ENCODE peak calls at places on chromosomes 11 and 22, in six cellular contexts. E is heart right ventricle; O is CD8-positive, alpha-beta memory T cell; P is CD8-positive, alpha-beta T cell; A is endothelial cell of umbilical vein; S is upper lobe of right lung. I is an unnamed sample. For H3K4me1, the result is how much of the 10 kb centered on the place peaks cover.

GRCh38 chr11:32713496-32713895 is 81.0 kb downstream of the CCDC73 start:
- DNase-seq in A (no peak), S (no peak), E (no peak), O (no peak), P (no peak), I (no peak)

GRCh38 chr22:46457502-46458488 is 79.6 kb downstream of the CELSR1 start:
- DNase-seq in A (no peak), P (no peak), O (no peak), E (no peak), S (no peak), I (peak)

GRCh38 chr11:44711113-44711512 is 15.6 kb upstream of the TSPAN18 start:
- DNase-seq in P (no peak), O (no peak), S (no peak), A (no peak), E (no peak), I (peak)

GRCh38 chr11:67364783-67365525 is 8.4 kb downstream of the CLCF1 start:
- DNase-seq in O (no peak), S (no peak), E (no peak), P (no peak), A (no peak), I (no peak)

GRCh38 chr22:26389125-26389524 is 39.9 kb upstream of the ASPHD2 start:
- DNase-seq in E (no peak), O (no peak), S (no peak), A (no peak), P (no peak), I (no peak)

GRCh38 chr22:22894740-22895731 is 7.4 kb downstream of the IGLL5 start:
- DNase-seq in P (no peak), A (no peak), O (no peak), S (peak), E (no peak), I (no peak)

GRCh38 chr11:62806611-62807121 is 1.4 kb upstream of the NXF1 start:
- DNase-seq in P (no peak), O (no peak), S (no peak), E (peak), A (no peak), I (peak)

GRCh38 chr22:19723990-19724827 is 870 bp downstream of the GP1BB start:
- DNase-seq in E (no peak), A (peak), S (no peak), O (no peak), P (no peak), I (peak)

GRCh38 chr22:31269892-31270574 is 22.3 kb downstream of the PIK3IP1 start:
- DNase-seq in S (no peak), A (no peak), E (no peak), O (no peak), P (no peak), I (peak)

GRCh38 chr11:96309001-96309642 is 33.9 kb downstream of the MAML2 start:
- DNase-seq in O (no peak), S (no peak), A (peak), P (no peak), E (no peak), I (peak)

GRCh38 chr11:74055938-74056337 is 47.1 kb upstream of the UCP3 start:
- DNase-seq in O (no peak), P (no peak), S (no peak), E (no peak), A (no peak), I (peak)

GRCh38 chr11:131924446-131925240 is 554.2 kb downstream of the NTM start:
- DNase-seq in E (no peak), P (no peak), A (peak), O (no peak), S (no peak), I (no peak)

GRCh38 chr11:109667719-109668118 is 245.7 kb downstream of the C11orf87 start:
- DNase-seq in E (no peak), A (no peak), P (no peak), S (no peak), O (no peak), I (no peak)

GRCh38 chr11:47276923-47277322 is 7.0 kb downstream of the MADD start:
- DNase-seq in O (no peak), E (no peak), P (no peak), A (no peak), S (no peak), I (no peak)

GRCh38 chr11:126265801-126266200 is 2.9 kb downstream of the SRPRA start:
- DNase-seq in A (peak), E (no peak), O (no peak), S (no peak), P (no peak), I (peak)

GRCh38 chr22:21067901-21068680 is 22.3 kb downstream of the LRRC74B start:
- DNase-seq in A (no peak), O (no peak), S (no peak), P (no peak), E (no peak), I (no peak)

GRCh38 chr11:69417211-69418085 is 64.0 kb upstream of the LINC01488 start:
- DNase-seq in E (no peak), P (no peak), S (peak), O (no peak), A (no peak), I (no peak)

GRCh38 chr11:115660072-115660805 is 156.0 kb upstream of the CADM1 start:
- DNase-seq in S (no peak), E (no peak), O (no peak), A (no peak), P (no peak), I (no peak)

GRCh38 chr22:19235874-19236273 is 55.6 kb downstream of the CLTCL1 start:
- DNase-seq in P (no peak), A (no peak), E (no peak), O (no peak), S (no peak), I (no peak)

GRCh38 chr11:61752117-61752924 is at the start of gene MYRF:
- DNase-seq in O (peak), A (peak), S (peak), E (peak), P (peak), I (peak)

GRCh38 chr11:75668508-75669297 is at the start of gene MAP6:
- DNase-seq in A (no peak), S (no peak), O (no peak), E (no peak), P (no peak), I (peak)

GRCh38 chr11:84837402-84838069 is 789.6 kb downstream of the DLG2 start:
- DNase-seq in E (no peak), P (no peak), S (no peak), O (no peak), A (no peak), I (no peak)

GRCh38 chr11:102798012-102798746 is at the start of gene MMP1:
- DNase-seq in S (no peak), P (no peak), O (no peak), E (no peak), A (peak), I (no peak)

GRCh38 chr22:37358386-37358785 is 68.9 kb downstream of the ELFN2 start:
- DNase-seq in S (no peak), P (no peak), O (no peak), A (no peak), E (no peak), I (no peak)

GRCh38 chr11:16605440-16605970 is 132.9 kb upstream of the C11orf58 start:
- DNase-seq in O (no peak), P (no peak), E (peak), S (peak), A (peak), I (peak)

GRCh38 chr11:76056881-76057280 is 149.4 kb downstream of the WNT11 start:
- DNase-seq in O (no peak), P (no peak), A (no peak), E (no peak), S (no peak), I (no peak)

GRCh38 chr11:67195971-67196418 is 70.3 kb upstream of the GRK2 start:
- DNase-seq in E (no peak), A (no peak), O (no peak), P (no peak), S (no peak), I (peak)

GRCh38 chr22:24928322-24928721 is 18.2 kb downstream of the LHFPL7 start:
- DNase-seq in E (no peak), S (no peak), P (no peak), A (no peak), O (no peak), I (no peak)

GRCh38 chr11:64318694-64319420 is 936 bp downstream of the PRDX5 start:
- DNase-seq in P (no peak), A (no peak), O (no peak), S (peak), E (no peak), I (peak)

GRCh38 chr11:68750197-68750987 is 928 bp downstream of the TESMIN start:
- DNase-seq in P (peak), O (peak), E (no peak), S (no peak), A (no peak), I (peak)

GRCh38 chr11:87212891-87213290 is 175.2 kb downstream of the TMEM135 start:
- DNase-seq in O (no peak), A (no peak), E (no peak), S (no peak), P (no peak), I (no peak)

GRCh38 chr22:49961601-49962011 is 1.0 kb downstream of the PIM3 start:
- DNase-seq in E (peak), A (peak), P (no peak), S (no peak), O (no peak), I (no peak)

GRCh38 chr11:85318573-85318972 is 308.6 kb downstream of the DLG2 start:
- DNase-seq in P (no peak), E (no peak), S (no peak), O (no peak), A (no peak), I (no peak)

GRCh38 chr11:43924112-43924855 is 18.2 kb upstream of the C11orf96 start:
- DNase-seq in E (no peak), A (no peak), P (no peak), O (no peak), S (no peak), I (no peak)

GRCh38 chr11:71247551-71248250 is 4.7 kb downstream of the SHANK2 start:
- DNase-seq in E (peak), O (no peak), P (no peak), A (no peak), S (peak), I (peak)

GRCh38 chr11:58531865-58532341 is 24.0 kb upstream of the OR5B21 start:
- DNase-seq in O (no peak), A (no peak), P (no peak), S (no peak), E (no peak), I (no peak)

GRCh38 chr11:107092667-107093066 is 74.4 kb upstream of the GUCY1A2 start:
- DNase-seq in O (no peak), S (no peak), P (no peak), A (no peak), E (no peak), I (no peak)

GRCh38 chr11:123103326-123103980 is 41.5 kb upstream of the HSPA8 start:
- DNase-seq in O (peak), S (no peak), A (peak), E (peak), P (peak), I (peak)

GRCh38 chr22:41367680-41368542 is 13.8 kb upstream of the TEF start:
- DNase-seq in P (no peak), E (peak), S (peak), O (no peak), A (no peak), I (no peak)

DNA sequence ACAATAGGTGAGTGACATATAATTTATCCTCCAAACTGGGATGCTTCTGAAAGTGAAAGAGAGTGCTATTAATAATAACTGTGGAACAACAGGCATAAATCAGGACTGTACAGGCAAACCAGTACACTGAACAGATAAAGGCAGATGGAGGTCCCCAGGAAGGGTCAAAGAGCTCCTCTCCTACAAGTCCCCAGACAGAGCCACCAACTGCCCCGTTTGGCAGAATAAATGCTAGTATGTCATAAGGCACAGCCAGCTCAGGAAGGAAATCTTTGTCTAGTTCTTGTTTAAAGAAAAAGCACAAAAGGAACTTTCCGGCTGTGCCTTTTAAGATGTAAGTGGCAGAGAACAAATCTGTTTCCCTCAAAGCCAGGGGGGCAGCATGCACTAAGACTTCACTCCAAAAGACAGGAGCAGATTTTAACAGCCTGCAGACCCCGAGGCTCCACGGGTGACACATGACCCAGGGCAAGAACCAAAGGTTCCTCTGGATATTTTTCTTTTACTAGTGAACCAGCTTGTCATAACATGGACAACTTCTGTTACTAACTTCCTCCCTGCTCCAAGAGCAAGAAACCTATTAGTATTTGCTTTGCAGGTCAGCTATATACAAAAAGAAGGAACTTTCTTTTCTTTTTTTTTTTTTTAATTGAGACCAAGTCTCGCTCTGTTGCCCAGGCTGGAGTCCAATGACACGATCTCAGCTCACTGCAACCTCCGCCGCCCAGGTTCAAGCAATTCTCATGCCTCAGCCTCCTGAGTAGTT is 50.2 kb downstream of the MYH9 start:
- DNase-seq in A (no peak), O (no peak), P (no peak), S (no peak), E (no peak), I (no peak)
- H3K4me1 ChIP-seq in A (half or more), O (half or more), P (half or more), S (half or more), E (half or more), I (under half)

GRCh38 chr22:40177738-40178416 is at the start of gene TNRC6B:
- DNase-seq in S (peak), O (peak), E (peak), P (peak), A (peak), I (peak)
- H3K4me1 ChIP-seq in S (under half), O (half or more), E (under half), P (half or more), A (under half), I (under half)

GRCh38 chr11:130524132-130524790 is 75.8 kb downstream of the ADAMTS15 start:
- DNase-seq in P (no peak), S (no peak), E (no peak), O (no peak), A (no peak), I (no peak)
- H3K4me1 ChIP-seq in P (under half), S (under half), E (half or more), O (under half), A (under half), I (under half)

GRCh38 chr11:65384301-65384889 is 1.9 kb upstream of the SLC25A45 start:
- DNase-seq in E (no peak), O (peak), A (peak), P (peak), S (no peak), I (no peak)
- H3K4me1 ChIP-seq in E (under half), O (half or more), A (half or more), P (half or more), S (half or more), I (under half)

GRCh38 chr11:125214466-125215204 is 50.1 kb downstream of the PKNOX2 start:
- DNase-seq in P (no peak), A (peak), E (peak), S (no peak), O (no peak), I (no peak)
- H3K4me1 ChIP-seq in P (under half), A (under half), E (under half), S (under half), O (under half), I (under half)

GRCh38 chr11:10602945-10603344 is 34.5 kb upstream of the LYVE1 start:
- DNase-seq in S (no peak), P (no peak), O (no peak), E (no peak), A (no peak), I (no peak)
- H3K4me1 ChIP-seq in S (half or more), P (under half), O (under half), E (under half), A (under half), I (under half)

DNA sequence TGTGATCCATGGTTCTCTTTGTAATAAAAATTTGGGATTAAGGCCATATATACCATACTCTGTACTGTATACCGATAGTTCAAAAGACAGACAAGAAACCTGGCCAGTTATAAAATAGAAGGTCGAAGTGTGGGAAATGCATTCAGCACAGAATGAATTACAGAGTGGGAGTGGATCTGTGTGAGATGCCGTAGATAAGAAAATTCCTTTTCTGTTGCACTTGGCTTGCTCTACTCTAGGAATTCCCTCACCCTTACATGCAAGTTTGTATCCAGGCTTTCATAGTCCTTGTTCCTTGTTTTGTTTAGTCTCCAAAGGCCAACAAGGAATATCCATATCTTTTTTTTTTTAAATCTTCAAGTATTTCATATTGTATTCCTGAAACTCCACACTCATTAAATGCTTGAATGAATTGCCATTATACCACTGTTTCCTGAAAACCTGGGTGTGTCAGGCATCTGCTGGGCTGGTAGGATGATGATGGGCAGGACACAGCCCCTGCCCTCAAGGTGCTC is 53.4 kb downstream of the TEAD1 start:
- DNase-seq in S (no peak), E (no peak), O (no peak), P (no peak), A (peak), I (no peak)
- H3K4me1 ChIP-seq in S (under half), E (under half), O (under half), P (under half), A (under half), I (under half)

GRCh38 chr22:27872488-27872887 is 46.6 kb downstream of the PITPNB start:
- DNase-seq in P (no peak), O (no peak), S (no peak), A (no peak), E (no peak), I (no peak)
- H3K4me1 ChIP-seq in P (under half), O (under half), S (under half), A (under half), E (under half), I (under half)

I was measured in mesendoderm.